ENCODE peak calls at places on chromosomes 12 and 14, in seven cellular contexts. N, G, A, B, S, H and O are unnamed samples.

GRCh38 chr12:44667461-44667860 is 208.7 kb downstream of the NELL2 start:
- DNase-seq in B (no peak), G (no peak), A (no peak), N (no peak), S (no peak), H (no peak), O (no peak)

GRCh38 chr14:69231486-69231885 is 28.5 kb upstream of the GALNT16 start:
- DNase-seq in H (peak; percentile 33), G (no peak), S (no peak), B (no peak), N (no peak), A (no peak), O (no peak)

GRCh38 chr14:103801459-103801858 is 45.9 kb downstream of the PPP1R13B start:
- DNase-seq in N (no peak), A (no peak), H (no peak), B (no peak), G (no peak), S (no peak), O (peak; percentile 92)

GRCh38 chr12:27969011-27969900 is 3.3 kb downstream of the PTHLH start:
- DNase-seq in H (no peak), G (no peak), N (no peak), S (peak; percentile 52), B (peak; percentile 16), A (no peak), O (peak; percentile 32)

GRCh38 chr12:75747572-75747995 is 236.2 kb upstream of the KRR1 start:
- DNase-seq in B (no peak), A (no peak), S (no peak), H (no peak), G (no peak), N (no peak), O (peak; percentile 59)

GRCh38 chr14:102320033-102320660 is 601 bp downstream of the ZNF839 start:
- DNase-seq in N (no peak), S (peak; percentile 67), A (no peak), G (peak; percentile 78), H (peak; percentile 49), B (peak; percentile 41), O (no peak)

GRCh38 chr14:30874999-30875787 is 834 bp downstream of the COCH start:
- DNase-seq in B (peak; percentile 17), S (no peak), G (no peak), N (no peak), A (no peak), H (no peak), O (no peak)

GRCh38 chr14:58919262-58919661 is 269.2 kb upstream of the DAAM1 start:
- DNase-seq in N (no peak), A (no peak), G (no peak), S (no peak), H (no peak), B (no peak), O (no peak)